ENCODE peak calls at places on chromosome 15, in nine cellular contexts. One of them, this sample, is unnamed. For H3K9me3 and H3K4me1, the result is how much of the 10 kb centered on the place peaks cover.

GRCh38 chr15:96736384-96736783 is 405.9 kb downstream of the NR2F2 start:
- DNase-seq in gastrocnemius medialis: no peak
- DNase-seq in neuronal stem cell: no peak
- DNase-seq in neural progenitor cell: no peak
- DNase-seq in PC-9: no peak
- DNase-seq in upper lobe of right lung: no peak
- DNase-seq in effector memory CD4-positive, alpha-beta T cell: no peak
- DNase-seq in endodermal cell: no peak
- DNase-seq in tibial nerve: no peak
- DNase-seq in this sample: no peak

GRCh38 chr15:70165811-70166284 is 68.1 kb upstream of the TLE3 start:
- DNase-seq in gastrocnemius medialis: peak
- DNase-seq in neuronal stem cell: no peak
- DNase-seq in neural progenitor cell: no peak
- DNase-seq in PC-9: no peak
- DNase-seq in upper lobe of right lung: peak
- DNase-seq in effector memory CD4-positive, alpha-beta T cell: no peak
- DNase-seq in endodermal cell: peak
- DNase-seq in tibial nerve: no peak
- DNase-seq in this sample: no peak

GRCh38 chr15:64070965-64071851 is 22.4 kb downstream of the CIAO2A start:
- DNase-seq in gastrocnemius medialis: peak
- DNase-seq in neuronal stem cell: no peak
- DNase-seq in neural progenitor cell: no peak
- DNase-seq in PC-9: no peak
- DNase-seq in upper lobe of right lung: no peak
- DNase-seq in effector memory CD4-positive, alpha-beta T cell: no peak
- DNase-seq in endodermal cell: no peak
- DNase-seq in tibial nerve: peak
- DNase-seq in this sample: peak

GRCh38 chr15:35702946-35703495 is 157.1 kb upstream of the DPH6 start:
- DNase-seq in gastrocnemius medialis: no peak
- DNase-seq in neuronal stem cell: no peak
- DNase-seq in neural progenitor cell: no peak
- DNase-seq in PC-9: no peak
- DNase-seq in upper lobe of right lung: no peak
- DNase-seq in effector memory CD4-positive, alpha-beta T cell: no peak
- DNase-seq in endodermal cell: no peak
- DNase-seq in tibial nerve: no peak
- DNase-seq in this sample: no peak

GRCh38 chr15:38163651-38164050 is 89.0 kb upstream of the SPRED1 start:
- DNase-seq in gastrocnemius medialis: no peak
- DNase-seq in neuronal stem cell: no peak
- DNase-seq in neural progenitor cell: peak
- DNase-seq in PC-9: no peak
- DNase-seq in upper lobe of right lung: no peak
- DNase-seq in effector memory CD4-positive, alpha-beta T cell: no peak
- DNase-seq in endodermal cell: no peak
- DNase-seq in tibial nerve: no peak
- DNase-seq in this sample: no peak

GRCh38 chr15:89090791-89091666 is 2.8 kb downstream of the ABHD2 start:
- DNase-seq in gastrocnemius medialis: peak
- DNase-seq in neuronal stem cell: no peak
- DNase-seq in neural progenitor cell: no peak
- DNase-seq in PC-9: peak
- DNase-seq in upper lobe of right lung: peak
- DNase-seq in effector memory CD4-positive, alpha-beta T cell: no peak
- DNase-seq in endodermal cell: no peak
- DNase-seq in tibial nerve: peak
- DNase-seq in this sample: peak

GRCh38 chr15:69253156-69253555 is 45.6 kb upstream of the PAQR5 start:
- DNase-seq in gastrocnemius medialis: no peak
- DNase-seq in neuronal stem cell: peak
- DNase-seq in neural progenitor cell: peak
- DNase-seq in PC-9: peak
- DNase-seq in upper lobe of right lung: no peak
- DNase-seq in effector memory CD4-positive, alpha-beta T cell: no peak
- DNase-seq in endodermal cell: no peak
- DNase-seq in tibial nerve: no peak
- DNase-seq in this sample: peak

GRCh38 chr15:40048155-40048792 is 9.3 kb upstream of the SRP14 start:
- DNase-seq in gastrocnemius medialis: no peak
- DNase-seq in neuronal stem cell: no peak
- DNase-seq in neural progenitor cell: no peak
- DNase-seq in PC-9: no peak
- DNase-seq in upper lobe of right lung: no peak
- DNase-seq in effector memory CD4-positive, alpha-beta T cell: no peak
- DNase-seq in endodermal cell: no peak
- DNase-seq in tibial nerve: no peak
- DNase-seq in this sample: no peak

GRCh38 chr15:92818658-92819311 is 81.3 kb upstream of the CHD2 start:
- DNase-seq in gastrocnemius medialis: no peak
- DNase-seq in neuronal stem cell: no peak
- DNase-seq in neural progenitor cell: no peak
- DNase-seq in PC-9: no peak
- DNase-seq in upper lobe of right lung: no peak
- DNase-seq in effector memory CD4-positive, alpha-beta T cell: no peak
- DNase-seq in endodermal cell: peak
- DNase-seq in tibial nerve: no peak
- DNase-seq in this sample: no peak

GRCh38 chr15:25185791-25186190 is 231.0 kb downstream of the SNRPN start:
- DNase-seq in gastrocnemius medialis: no peak
- DNase-seq in neuronal stem cell: no peak
- DNase-seq in neural progenitor cell: no peak
- DNase-seq in PC-9: no peak
- DNase-seq in upper lobe of right lung: peak
- DNase-seq in effector memory CD4-positive, alpha-beta T cell: no peak
- DNase-seq in endodermal cell: no peak
- DNase-seq in tibial nerve: no peak
- DNase-seq in this sample: no peak

GRCh38 chr15:25182736-25183445 is 228.1 kb downstream of the SNRPN start:
- DNase-seq in gastrocnemius medialis: peak
- DNase-seq in neuronal stem cell: no peak
- DNase-seq in neural progenitor cell: no peak
- DNase-seq in PC-9: no peak
- DNase-seq in upper lobe of right lung: peak
- DNase-seq in effector memory CD4-positive, alpha-beta T cell: no peak
- DNase-seq in endodermal cell: peak
- DNase-seq in tibial nerve: no peak
- DNase-seq in this sample: no peak

GRCh38 chr15:25185156-25185710 is 230.4 kb downstream of the SNRPN start:
- DNase-seq in gastrocnemius medialis: no peak
- DNase-seq in neuronal stem cell: no peak
- DNase-seq in neural progenitor cell: no peak
- DNase-seq in PC-9: no peak
- DNase-seq in upper lobe of right lung: peak
- DNase-seq in effector memory CD4-positive, alpha-beta T cell: no peak
- DNase-seq in endodermal cell: peak
- DNase-seq in tibial nerve: no peak
- DNase-seq in this sample: no peak

GRCh38 chr15:25183581-25184330 is 229.0 kb downstream of the SNRPN start:
- DNase-seq in gastrocnemius medialis: peak
- DNase-seq in neuronal stem cell: no peak
- DNase-seq in neural progenitor cell: no peak
- DNase-seq in PC-9: no peak
- DNase-seq in upper lobe of right lung: peak
- DNase-seq in effector memory CD4-positive, alpha-beta T cell: no peak
- DNase-seq in endodermal cell: peak
- DNase-seq in tibial nerve: no peak
- DNase-seq in this sample: peak

GRCh38 chr15:25184356-25185155 is 229.8 kb downstream of the SNRPN start:
- DNase-seq in gastrocnemius medialis: no peak
- DNase-seq in neuronal stem cell: no peak
- DNase-seq in neural progenitor cell: no peak
- DNase-seq in PC-9: no peak
- DNase-seq in upper lobe of right lung: peak
- DNase-seq in effector memory CD4-positive, alpha-beta T cell: no peak
- DNase-seq in endodermal cell: peak
- DNase-seq in tibial nerve: no peak
- DNase-seq in this sample: no peak
- H3K9me3 ChIP-seq in gastrocnemius medialis: under half
- H3K9me3 ChIP-seq in neuronal stem cell: under half
- H3K9me3 ChIP-seq in neural progenitor cell: under half
- H3K9me3 ChIP-seq in PC-9: under half
- H3K9me3 ChIP-seq in upper lobe of right lung: under half
- H3K9me3 ChIP-seq in effector memory CD4-positive, alpha-beta T cell: under half
- H3K9me3 ChIP-seq in endodermal cell: under half
- H3K9me3 ChIP-seq in tibial nerve: under half
- H3K9me3 ChIP-seq in this sample: under half

GRCh38 chr15:43515731-43516130 is 1.7 kb upstream of the MAP1A start:
- DNase-seq in gastrocnemius medialis: no peak
- DNase-seq in neuronal stem cell: no peak
- DNase-seq in neural progenitor cell: no peak
- DNase-seq in PC-9: no peak
- DNase-seq in upper lobe of right lung: peak
- DNase-seq in effector memory CD4-positive, alpha-beta T cell: no peak
- DNase-seq in endodermal cell: no peak
- DNase-seq in tibial nerve: no peak
- DNase-seq in this sample: no peak

GRCh38 chr15:43514241-43515057 is 3.0 kb upstream of the MAP1A start:
- DNase-seq in gastrocnemius medialis: no peak
- DNase-seq in neuronal stem cell: no peak
- DNase-seq in neural progenitor cell: peak
- DNase-seq in PC-9: no peak
- DNase-seq in upper lobe of right lung: peak
- DNase-seq in effector memory CD4-positive, alpha-beta T cell: no peak
- DNase-seq in endodermal cell: peak
- DNase-seq in tibial nerve: peak
- DNase-seq in this sample: no peak

GRCh38 chr15:43516185-43516584 is 1.2 kb upstream of the MAP1A start:
- DNase-seq in gastrocnemius medialis: no peak
- DNase-seq in neuronal stem cell: no peak
- DNase-seq in neural progenitor cell: no peak
- DNase-seq in PC-9: no peak
- DNase-seq in upper lobe of right lung: peak
- DNase-seq in effector memory CD4-positive, alpha-beta T cell: no peak
- DNase-seq in endodermal cell: no peak
- DNase-seq in tibial nerve: peak
- DNase-seq in this sample: peak

GRCh38 chr15:43511012-43511885 is 6.2 kb upstream of the MAP1A start:
- DNase-seq in gastrocnemius medialis: no peak
- DNase-seq in neuronal stem cell: no peak
- DNase-seq in neural progenitor cell: peak
- DNase-seq in PC-9: peak
- DNase-seq in upper lobe of right lung: no peak
- DNase-seq in effector memory CD4-positive, alpha-beta T cell: no peak
- DNase-seq in endodermal cell: peak
- DNase-seq in tibial nerve: no peak
- DNase-seq in this sample: peak

GRCh38 chr15:43513550-43513949 is 3.9 kb upstream of the MAP1A start:
- DNase-seq in gastrocnemius medialis: no peak
- DNase-seq in neuronal stem cell: no peak
- DNase-seq in neural progenitor cell: no peak
- DNase-seq in PC-9: no peak
- DNase-seq in upper lobe of right lung: no peak
- DNase-seq in effector memory CD4-positive, alpha-beta T cell: no peak
- DNase-seq in endodermal cell: no peak
- DNase-seq in tibial nerve: no peak
- DNase-seq in this sample: no peak
- H3K4me1 ChIP-seq in gastrocnemius medialis: under half
- H3K4me1 ChIP-seq in neuronal stem cell: under half
- H3K4me1 ChIP-seq in neural progenitor cell: under half
- H3K4me1 ChIP-seq in PC-9: under half
- H3K4me1 ChIP-seq in upper lobe of right lung: under half
- H3K4me1 ChIP-seq in effector memory CD4-positive, alpha-beta T cell: under half
- H3K4me1 ChIP-seq in endodermal cell: under half
- H3K4me1 ChIP-seq in tibial nerve: under half
- H3K4me1 ChIP-seq in this sample: half or more

GRCh38 chr15:46061002-46061401 is 426.2 kb downstream of the SQOR start:
- DNase-seq in gastrocnemius medialis: no peak
- DNase-seq in neuronal stem cell: no peak
- DNase-seq in neural progenitor cell: no peak
- DNase-seq in PC-9: no peak
- DNase-seq in upper lobe of right lung: no peak
- DNase-seq in effector memory CD4-positive, alpha-beta T cell: no peak
- DNase-seq in endodermal cell: no peak
- DNase-seq in tibial nerve: no peak
- DNase-seq in this sample: no peak

GRCh38 chr15:46059921-46060565 is 425.2 kb downstream of the SQOR start:
- DNase-seq in gastrocnemius medialis: no peak
- DNase-seq in neuronal stem cell: no peak
- DNase-seq in neural progenitor cell: no peak
- DNase-seq in PC-9: no peak
- DNase-seq in upper lobe of right lung: no peak
- DNase-seq in effector memory CD4-positive, alpha-beta T cell: no peak
- DNase-seq in endodermal cell: no peak
- DNase-seq in tibial nerve: no peak
- DNase-seq in this sample: no peak
- H3K9me3 ChIP-seq in gastrocnemius medialis: under half
- H3K9me3 ChIP-seq in neuronal stem cell: under half
- H3K9me3 ChIP-seq in neural progenitor cell: under half
- H3K9me3 ChIP-seq in PC-9: under half
- H3K9me3 ChIP-seq in upper lobe of right lung: under half
- H3K9me3 ChIP-seq in effector memory CD4-positive, alpha-beta T cell: under half
- H3K9me3 ChIP-seq in endodermal cell: under half
- H3K9me3 ChIP-seq in tibial nerve: under half
- H3K9me3 ChIP-seq in this sample: under half

GRCh38 chr15:79977431-79977940 is 6.5 kb upstream of the BCL2A1 start:
- DNase-seq in gastrocnemius medialis: no peak
- DNase-seq in neuronal stem cell: no peak
- DNase-seq in neural progenitor cell: no peak
- DNase-seq in PC-9: no peak
- DNase-seq in upper lobe of right lung: no peak
- DNase-seq in effector memory CD4-positive, alpha-beta T cell: no peak
- DNase-seq in endodermal cell: no peak
- DNase-seq in tibial nerve: no peak
- DNase-seq in this sample: no peak
- H3K4me1 ChIP-seq in gastrocnemius medialis: under half
- H3K4me1 ChIP-seq in neuronal stem cell: under half
- H3K4me1 ChIP-seq in neural progenitor cell: under half
- H3K4me1 ChIP-seq in PC-9: under half
- H3K4me1 ChIP-seq in upper lobe of right lung: under half
- H3K4me1 ChIP-seq in effector memory CD4-positive, alpha-beta T cell: under half
- H3K4me1 ChIP-seq in endodermal cell: under half
- H3K4me1 ChIP-seq in tibial nerve: under half
- H3K4me1 ChIP-seq in this sample: under half

DNA sequence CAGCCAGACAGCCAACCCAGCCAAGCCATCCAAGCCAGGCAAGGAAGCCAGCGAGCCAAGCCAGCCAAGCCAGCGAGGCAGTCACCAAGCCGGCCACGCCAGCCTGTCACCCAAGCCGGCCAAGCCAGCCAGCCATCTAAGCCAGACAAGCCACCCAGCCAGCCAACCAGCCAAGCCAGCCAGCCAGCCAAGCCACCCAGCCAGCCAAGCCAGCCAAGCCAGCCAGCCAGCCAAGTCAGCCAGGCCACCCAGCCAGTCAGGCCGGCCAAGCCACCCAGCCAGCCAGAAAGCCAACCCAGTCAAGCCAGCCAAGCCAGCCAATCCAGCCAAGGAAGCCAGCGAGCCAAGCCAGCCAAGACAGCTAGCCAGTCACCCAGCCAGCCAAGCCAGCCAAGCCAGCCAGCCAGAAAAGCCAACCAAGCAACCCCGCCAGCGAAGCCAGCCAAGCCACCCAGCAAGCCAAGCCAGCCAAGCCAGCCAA is 201.2 kb downstream of the GOLGA6L6 start:
- DNase-seq in gastrocnemius medialis: no peak
- DNase-seq in neuronal stem cell: no peak
- DNase-seq in neural progenitor cell: no peak
- DNase-seq in PC-9: peak
- DNase-seq in upper lobe of right lung: peak
- DNase-seq in effector memory CD4-positive, alpha-beta T cell: peak
- DNase-seq in endodermal cell: peak
- DNase-seq in tibial nerve: no peak
- DNase-seq in this sample: no peak
- H3K9me3 ChIP-seq in gastrocnemius medialis: under half
- H3K9me3 ChIP-seq in neuronal stem cell: under half
- H3K9me3 ChIP-seq in neural progenitor cell: under half
- H3K9me3 ChIP-seq in PC-9: under half
- H3K9me3 ChIP-seq in upper lobe of right lung: under half
- H3K9me3 ChIP-seq in effector memory CD4-positive, alpha-beta T cell: under half
- H3K9me3 ChIP-seq in endodermal cell: half or more
- H3K9me3 ChIP-seq in tibial nerve: under half
- H3K9me3 ChIP-seq in this sample: under half